ENCODE peak calls at places on chromosomes 2 and 18, in four cellular contexts. R is cardiac fibroblast, U is HEK293T, H is NCI-H774. Q is an unnamed sample.

GRCh38 chr18:28581503-28582169 is 404.7 kb upstream of the CDH2 start:
- DNase-seq in R (no peak), U (no peak), H (peak), Q (no peak)

GRCh38 chr2:44268259-44268649 is 7.0 kb upstream of the SLC3A1 start:
- DNase-seq in U (no peak), R (peak), H (no peak), Q (no peak)

GRCh38 chr18:58727776-58728500 is 56.7 kb downstream of the MALT1 start:
- DNase-seq in H (no peak), R (peak), U (no peak), Q (no peak)

GRCh38 chr2:135997380-135997779 is 12.0 kb upstream of the DARS1 start:
- DNase-seq in R (no peak), H (no peak), U (peak), Q (no peak)

GRCh38 chr2:173119069-173119807 is 43.6 kb downstream of the MAP3K20 start:
- DNase-seq in U (no peak), R (peak), H (peak), Q (peak)

GRCh38 chr18:63290456-63291200 is 28.9 kb downstream of the BCL2 start:
- DNase-seq in R (no peak), U (no peak), H (no peak), Q (no peak)

GRCh38 chr2:19659375-19659774 is 242.4 kb downstream of the TTC32 start:
- DNase-seq in U (no peak), R (no peak), H (no peak), Q (no peak)

GRCh38 chr2:202102425-202103005 is 29.5 kb downstream of the KIAA2012 start:
- DNase-seq in H (no peak), U (no peak), R (no peak), Q (no peak)

GRCh38 chr2:128727914-128728313 is 409.2 kb upstream of the HS6ST1 start:
- DNase-seq in U (no peak), R (peak), H (no peak), Q (no peak)

Q was measured in T47D.